ENCODE peak calls at places on chromosomes 2 and 18, in eight cellular contexts. One of them, this sample, is unnamed.

GRCh38 chr18:45566025-45566740 is 49.1 kb upstream of the SLC14A2 start:
- DNase-seq in NCI-H460: no peak
- DNase-seq in stimulated activated CD8-positive, alpha-beta memory T cell treated with anti-CD3 and anti-CD28 coated beads, Interleukin-15, amount 100 ng/mL, for 24 hours: no peak
- DNase-seq in substantia nigra: no peak
- DNase-seq in RPMI7951: peak; percentile 91
- DNase-seq in activated CD4-positive, alpha-beta T cell treated with anti-CD3 and anti-CD28 coated beads for 36 hours: no peak
- DNase-seq in HFF-Myc: peak; percentile 67
- DNase-seq in AG09319: peak; percentile 93
- DNase-seq in this sample: no peak

GRCh38 chr2:163863073-163863472 is 127.3 kb upstream of the FIGN start:
- DNase-seq in RPMI7951: no peak
- DNase-seq in stimulated activated CD8-positive, alpha-beta memory T cell treated with anti-CD3 and anti-CD28 coated beads, Interleukin-15, amount 100 ng/mL, for 24 hours: no peak
- DNase-seq in activated CD4-positive, alpha-beta T cell treated with anti-CD3 and anti-CD28 coated beads for 36 hours: no peak
- DNase-seq in substantia nigra: no peak
- DNase-seq in NCI-H460: no peak
- DNase-seq in HFF-Myc: no peak
- DNase-seq in AG09319: no peak
- DNase-seq in this sample: no peak

GRCh38 chr2:182077023-182077422 is 91.4 kb downstream of the PPP1R1C start:
- DNase-seq in NCI-H460: no peak
- DNase-seq in substantia nigra: no peak
- DNase-seq in activated CD4-positive, alpha-beta T cell treated with anti-CD3 and anti-CD28 coated beads for 36 hours: no peak
- DNase-seq in AG09319: no peak
- DNase-seq in RPMI7951: no peak
- DNase-seq in stimulated activated CD8-positive, alpha-beta memory T cell treated with anti-CD3 and anti-CD28 coated beads, Interleukin-15, amount 100 ng/mL, for 24 hours: no peak
- DNase-seq in HFF-Myc: no peak
- DNase-seq in this sample: no peak

GRCh38 chr2:166092889-166093288 is 34.9 kb downstream of the SCN1A start:
- DNase-seq in NCI-H460: no peak
- DNase-seq in substantia nigra: no peak
- DNase-seq in stimulated activated CD8-positive, alpha-beta memory T cell treated with anti-CD3 and anti-CD28 coated beads, Interleukin-15, amount 100 ng/mL, for 24 hours: no peak
- DNase-seq in HFF-Myc: no peak
- DNase-seq in activated CD4-positive, alpha-beta T cell treated with anti-CD3 and anti-CD28 coated beads for 36 hours: no peak
- DNase-seq in RPMI7951: no peak
- DNase-seq in AG09319: no peak
- DNase-seq in this sample: no peak

GRCh38 chr2:42784204-42784880 is 8.0 kb downstream of the HAAO start:
- DNase-seq in RPMI7951: no peak
- DNase-seq in AG09319: no peak
- DNase-seq in substantia nigra: no peak
- DNase-seq in HFF-Myc: no peak
- DNase-seq in NCI-H460: no peak
- DNase-seq in activated CD4-positive, alpha-beta T cell treated with anti-CD3 and anti-CD28 coated beads for 36 hours: no peak
- DNase-seq in stimulated activated CD8-positive, alpha-beta memory T cell treated with anti-CD3 and anti-CD28 coated beads, Interleukin-15, amount 100 ng/mL, for 24 hours: no peak
- DNase-seq in this sample: no peak

GRCh38 chr2:231361701-231362588 is 33.6 kb upstream of the B3GNT7 start:
- DNase-seq in substantia nigra: no peak
- DNase-seq in NCI-H460: no peak
- DNase-seq in stimulated activated CD8-positive, alpha-beta memory T cell treated with anti-CD3 and anti-CD28 coated beads, Interleukin-15, amount 100 ng/mL, for 24 hours: no peak
- DNase-seq in AG09319: no peak
- DNase-seq in HFF-Myc: no peak
- DNase-seq in RPMI7951: no peak
- DNase-seq in activated CD4-positive, alpha-beta T cell treated with anti-CD3 and anti-CD28 coated beads for 36 hours: peak; percentile 30
- DNase-seq in this sample: no peak

GRCh38 chr2:149089068-149089467 is 50.6 kb downstream of the LYPD6B start:
- DNase-seq in activated CD4-positive, alpha-beta T cell treated with anti-CD3 and anti-CD28 coated beads for 36 hours: no peak
- DNase-seq in HFF-Myc: no peak
- DNase-seq in NCI-H460: no peak
- DNase-seq in substantia nigra: no peak
- DNase-seq in AG09319: no peak
- DNase-seq in stimulated activated CD8-positive, alpha-beta memory T cell treated with anti-CD3 and anti-CD28 coated beads, Interleukin-15, amount 100 ng/mL, for 24 hours: no peak
- DNase-seq in RPMI7951: no peak
- DNase-seq in this sample: no peak

GRCh38 chr18:67553471-67553870 is 37.0 kb upstream of the DSEL start:
- DNase-seq in activated CD4-positive, alpha-beta T cell treated with anti-CD3 and anti-CD28 coated beads for 36 hours: no peak
- DNase-seq in AG09319: no peak
- DNase-seq in HFF-Myc: no peak
- DNase-seq in stimulated activated CD8-positive, alpha-beta memory T cell treated with anti-CD3 and anti-CD28 coated beads, Interleukin-15, amount 100 ng/mL, for 24 hours: no peak
- DNase-seq in RPMI7951: no peak
- DNase-seq in substantia nigra: no peak
- DNase-seq in NCI-H460: no peak
- DNase-seq in this sample: no peak

GRCh38 chr2:159855153-159856140 is 57.4 kb upstream of the CD302 start:
- DNase-seq in AG09319: no peak
- DNase-seq in HFF-Myc: no peak
- DNase-seq in stimulated activated CD8-positive, alpha-beta memory T cell treated with anti-CD3 and anti-CD28 coated beads, Interleukin-15, amount 100 ng/mL, for 24 hours: no peak
- DNase-seq in RPMI7951: peak; percentile 3
- DNase-seq in NCI-H460: peak; percentile 47
- DNase-seq in activated CD4-positive, alpha-beta T cell treated with anti-CD3 and anti-CD28 coated beads for 36 hours: no peak
- DNase-seq in substantia nigra: no peak
- DNase-seq in this sample: no peak

GRCh38 chr2:37916512-37917082 is 8.5 kb upstream of the RMDN2 start:
- DNase-seq in AG09319: peak; percentile 86
- DNase-seq in substantia nigra: no peak
- DNase-seq in NCI-H460: no peak
- DNase-seq in activated CD4-positive, alpha-beta T cell treated with anti-CD3 and anti-CD28 coated beads for 36 hours: no peak
- DNase-seq in HFF-Myc: peak; percentile 42
- DNase-seq in RPMI7951: peak; percentile 54
- DNase-seq in stimulated activated CD8-positive, alpha-beta memory T cell treated with anti-CD3 and anti-CD28 coated beads, Interleukin-15, amount 100 ng/mL, for 24 hours: no peak
- DNase-seq in this sample: no peak

GRCh38 chr2:37350034-37350433 is 5.6 kb downstream of the QPCT start:
- DNase-seq in activated CD4-positive, alpha-beta T cell treated with anti-CD3 and anti-CD28 coated beads for 36 hours: no peak
- DNase-seq in substantia nigra: no peak
- DNase-seq in AG09319: no peak
- DNase-seq in HFF-Myc: no peak
- DNase-seq in NCI-H460: no peak
- DNase-seq in RPMI7951: peak; percentile 64
- DNase-seq in stimulated activated CD8-positive, alpha-beta memory T cell treated with anti-CD3 and anti-CD28 coated beads, Interleukin-15, amount 100 ng/mL, for 24 hours: no peak
- DNase-seq in this sample: peak; percentile 71

GRCh38 chr18:61597321-61597720 is 264.1 kb downstream of the CDH20 start:
- DNase-seq in activated CD4-positive, alpha-beta T cell treated with anti-CD3 and anti-CD28 coated beads for 36 hours: no peak
- DNase-seq in AG09319: no peak
- DNase-seq in stimulated activated CD8-positive, alpha-beta memory T cell treated with anti-CD3 and anti-CD28 coated beads, Interleukin-15, amount 100 ng/mL, for 24 hours: no peak
- DNase-seq in RPMI7951: peak; percentile 52
- DNase-seq in NCI-H460: no peak
- DNase-seq in HFF-Myc: no peak
- DNase-seq in substantia nigra: no peak
- DNase-seq in this sample: no peak

GRCh38 chr2:215681799-215682594 is 246.1 kb upstream of the FN1 start:
- DNase-seq in HFF-Myc: no peak
- DNase-seq in substantia nigra: no peak
- DNase-seq in NCI-H460: no peak
- DNase-seq in activated CD4-positive, alpha-beta T cell treated with anti-CD3 and anti-CD28 coated beads for 36 hours: no peak
- DNase-seq in AG09319: no peak
- DNase-seq in stimulated activated CD8-positive, alpha-beta memory T cell treated with anti-CD3 and anti-CD28 coated beads, Interleukin-15, amount 100 ng/mL, for 24 hours: no peak
- DNase-seq in RPMI7951: no peak
- DNase-seq in this sample: no peak

GRCh38 chr2:100292022-100292580 is 30.2 kb downstream of the LONRF2 start:
- DNase-seq in NCI-H460: peak; percentile 72
- DNase-seq in stimulated activated CD8-positive, alpha-beta memory T cell treated with anti-CD3 and anti-CD28 coated beads, Interleukin-15, amount 100 ng/mL, for 24 hours: no peak
- DNase-seq in activated CD4-positive, alpha-beta T cell treated with anti-CD3 and anti-CD28 coated beads for 36 hours: peak; percentile 64
- DNase-seq in HFF-Myc: peak; percentile 81
- DNase-seq in AG09319: peak; percentile 19
- DNase-seq in RPMI7951: peak; percentile 99
- DNase-seq in substantia nigra: no peak
- DNase-seq in this sample: peak; percentile 77

GRCh38 chr2:55837073-55837472 is 86.5 kb downstream of the EFEMP1 start:
- DNase-seq in stimulated activated CD8-positive, alpha-beta memory T cell treated with anti-CD3 and anti-CD28 coated beads, Interleukin-15, amount 100 ng/mL, for 24 hours: no peak
- DNase-seq in substantia nigra: no peak
- DNase-seq in RPMI7951: no peak
- DNase-seq in NCI-H460: no peak
- DNase-seq in activated CD4-positive, alpha-beta T cell treated with anti-CD3 and anti-CD28 coated beads for 36 hours: no peak
- DNase-seq in AG09319: no peak
- DNase-seq in HFF-Myc: no peak
- DNase-seq in this sample: peak; percentile 18

GRCh38 chr2:9638532-9638931 is 7.7 kb upstream of the YWHAQ start:
- DNase-seq in NCI-H460: peak; percentile 41
- DNase-seq in RPMI7951: peak; percentile 99
- DNase-seq in HFF-Myc: peak; percentile 78
- DNase-seq in substantia nigra: peak; percentile 83
- DNase-seq in activated CD4-positive, alpha-beta T cell treated with anti-CD3 and anti-CD28 coated beads for 36 hours: no peak
- DNase-seq in AG09319: peak; percentile 85
- DNase-seq in stimulated activated CD8-positive, alpha-beta memory T cell treated with anti-CD3 and anti-CD28 coated beads, Interleukin-15, amount 100 ng/mL, for 24 hours: no peak
- DNase-seq in this sample: peak; percentile 55

GRCh38 chr2:36670881-36671595 is 25.5 kb upstream of the VIT start:
- DNase-seq in activated CD4-positive, alpha-beta T cell treated with anti-CD3 and anti-CD28 coated beads for 36 hours: no peak
- DNase-seq in HFF-Myc: no peak
- DNase-seq in substantia nigra: no peak
- DNase-seq in stimulated activated CD8-positive, alpha-beta memory T cell treated with anti-CD3 and anti-CD28 coated beads, Interleukin-15, amount 100 ng/mL, for 24 hours: no peak
- DNase-seq in NCI-H460: no peak
- DNase-seq in RPMI7951: peak; percentile 28
- DNase-seq in AG09319: no peak
- DNase-seq in this sample: no peak

GRCh38 chr18:3441290-3441689 is 8.7 kb upstream of the TGIF1 start:
- DNase-seq in AG09319: no peak
- DNase-seq in stimulated activated CD8-positive, alpha-beta memory T cell treated with anti-CD3 and anti-CD28 coated beads, Interleukin-15, amount 100 ng/mL, for 24 hours: no peak
- DNase-seq in NCI-H460: peak; percentile 60
- DNase-seq in activated CD4-positive, alpha-beta T cell treated with anti-CD3 and anti-CD28 coated beads for 36 hours: peak; percentile 32
- DNase-seq in substantia nigra: no peak
- DNase-seq in HFF-Myc: no peak
- DNase-seq in RPMI7951: peak; percentile 57
- DNase-seq in this sample: peak; percentile 74

GRCh38 chr2:10440736-10441135 is 7.4 kb downstream of the ODC1 start:
- DNase-seq in AG09319: no peak
- DNase-seq in substantia nigra: no peak
- DNase-seq in stimulated activated CD8-positive, alpha-beta memory T cell treated with anti-CD3 and anti-CD28 coated beads, Interleukin-15, amount 100 ng/mL, for 24 hours: no peak
- DNase-seq in NCI-H460: no peak
- DNase-seq in HFF-Myc: no peak
- DNase-seq in RPMI7951: no peak
- DNase-seq in activated CD4-positive, alpha-beta T cell treated with anti-CD3 and anti-CD28 coated beads for 36 hours: no peak
- DNase-seq in this sample: no peak

GRCh38 chr2:30230479-30230854 is 867 bp upstream of the LBH start:
- DNase-seq in substantia nigra: no peak
- DNase-seq in activated CD4-positive, alpha-beta T cell treated with anti-CD3 and anti-CD28 coated beads for 36 hours: peak; percentile 39
- DNase-seq in HFF-Myc: no peak
- DNase-seq in NCI-H460: no peak
- DNase-seq in RPMI7951: no peak
- DNase-seq in stimulated activated CD8-positive, alpha-beta memory T cell treated with anti-CD3 and anti-CD28 coated beads, Interleukin-15, amount 100 ng/mL, for 24 hours: no peak
- DNase-seq in AG09319: no peak
- DNase-seq in this sample: peak; percentile 94

GRCh38 chr18:3885209-3885792 is 435.3 kb downstream of the TGIF1 start:
- DNase-seq in stimulated activated CD8-positive, alpha-beta memory T cell treated with anti-CD3 and anti-CD28 coated beads, Interleukin-15, amount 100 ng/mL, for 24 hours: no peak
- DNase-seq in NCI-H460: no peak
- DNase-seq in activated CD4-positive, alpha-beta T cell treated with anti-CD3 and anti-CD28 coated beads for 36 hours: no peak
- DNase-seq in substantia nigra: no peak
- DNase-seq in RPMI7951: no peak
- DNase-seq in AG09319: no peak
- DNase-seq in HFF-Myc: no peak
- DNase-seq in this sample: no peak

GRCh38 chr2:231891514-231891905 is 34.7 kb downstream of the NPPC start:
- DNase-seq in HFF-Myc: no peak
- DNase-seq in RPMI7951: no peak
- DNase-seq in substantia nigra: no peak
- DNase-seq in NCI-H460: no peak
- DNase-seq in activated CD4-positive, alpha-beta T cell treated with anti-CD3 and anti-CD28 coated beads for 36 hours: no peak
- DNase-seq in AG09319: no peak
- DNase-seq in stimulated activated CD8-positive, alpha-beta memory T cell treated with anti-CD3 and anti-CD28 coated beads, Interleukin-15, amount 100 ng/mL, for 24 hours: no peak
- DNase-seq in this sample: no peak

GRCh38 chr2:143742631-143743030 is 613.4 kb downstream of the ARHGAP15 start:
- DNase-seq in AG09319: no peak
- DNase-seq in substantia nigra: no peak
- DNase-seq in NCI-H460: no peak
- DNase-seq in activated CD4-positive, alpha-beta T cell treated with anti-CD3 and anti-CD28 coated beads for 36 hours: no peak
- DNase-seq in HFF-Myc: no peak
- DNase-seq in stimulated activated CD8-positive, alpha-beta memory T cell treated with anti-CD3 and anti-CD28 coated beads, Interleukin-15, amount 100 ng/mL, for 24 hours: no peak
- DNase-seq in RPMI7951: no peak
- DNase-seq in this sample: no peak

GRCh38 chr2:40369619-40370397 is 82.1 kb downstream of the SLC8A1 start:
- DNase-seq in substantia nigra: no peak
- DNase-seq in RPMI7951: peak; percentile 81
- DNase-seq in activated CD4-positive, alpha-beta T cell treated with anti-CD3 and anti-CD28 coated beads for 36 hours: peak; percentile 27
- DNase-seq in stimulated activated CD8-positive, alpha-beta memory T cell treated with anti-CD3 and anti-CD28 coated beads, Interleukin-15, amount 100 ng/mL, for 24 hours: no peak
- DNase-seq in AG09319: no peak
- DNase-seq in HFF-Myc: no peak
- DNase-seq in NCI-H460: no peak
- DNase-seq in this sample: no peak

GRCh38 chr2:241272298-241272721 is 43.2 kb downstream of the HDLBP start:
- DNase-seq in AG09319: no peak
- DNase-seq in stimulated activated CD8-positive, alpha-beta memory T cell treated with anti-CD3 and anti-CD28 coated beads, Interleukin-15, amount 100 ng/mL, for 24 hours: no peak
- DNase-seq in activated CD4-positive, alpha-beta T cell treated with anti-CD3 and anti-CD28 coated beads for 36 hours: peak; percentile 35
- DNase-seq in RPMI7951: peak; percentile 31
- DNase-seq in substantia nigra: no peak
- DNase-seq in HFF-Myc: no peak
- DNase-seq in NCI-H460: no peak
- DNase-seq in this sample: peak; percentile 77

GRCh38 chr2:17849260-17849659 is 29.2 kb upstream of the KCNS3 start:
- DNase-seq in substantia nigra: no peak
- DNase-seq in AG09319: no peak
- DNase-seq in RPMI7951: no peak
- DNase-seq in HFF-Myc: no peak
- DNase-seq in stimulated activated CD8-positive, alpha-beta memory T cell treated with anti-CD3 and anti-CD28 coated beads, Interleukin-15, amount 100 ng/mL, for 24 hours: no peak
- DNase-seq in NCI-H460: no peak
- DNase-seq in activated CD4-positive, alpha-beta T cell treated with anti-CD3 and anti-CD28 coated beads for 36 hours: no peak
- DNase-seq in this sample: no peak

GRCh38 chr18:6294119-6294784 is 120.5 kb downstream of the L3MBTL4 start:
- DNase-seq in RPMI7951: no peak
- DNase-seq in activated CD4-positive, alpha-beta T cell treated with anti-CD3 and anti-CD28 coated beads for 36 hours: no peak
- DNase-seq in stimulated activated CD8-positive, alpha-beta memory T cell treated with anti-CD3 and anti-CD28 coated beads, Interleukin-15, amount 100 ng/mL, for 24 hours: no peak
- DNase-seq in NCI-H460: no peak
- DNase-seq in substantia nigra: no peak
- DNase-seq in AG09319: no peak
- DNase-seq in HFF-Myc: no peak
- DNase-seq in this sample: no peak

This sample was measured in left kidney.